ENCODE peak calls at places on chromosomes 3 and 15, in ten cellular contexts. I is GF-D8; O is ureter; N is caudate nucleus; E is stimulated activated CD4-positive, alpha-beta T cell treated with anti-CD3 and anti-CD28 coated beads, Interleukin-4, amount 100 ng/mL, for 4 hours; T is HCEC 1CT; W is CMK; S is AG20443; H is activated T-cell treated with anti-CD3 and anti-CD28 coated beads, Interleukin-2, amount 50 U/mL, for 72 hours; J is GM23248. X is an unnamed sample.
A peak's percentile ranks its signal among the peaks of the same experiment; 100 is the strongest.

GRCh38 chr3:149471991-149472390 is 2.5 kb upstream of the TM4SF4 start:
- DNase-seq in O (no peak), S (no peak), H (no peak), T (peak; percentile 54), N (no peak), E (no peak), W (no peak), J (peak; percentile 56), I (no peak), X (no peak)

GRCh38 chr3:135736740-135737139 is 228.8 kb upstream of the PPP2R3A start:
- DNase-seq in W (no peak), S (no peak), J (peak; percentile 29), I (no peak), N (no peak), H (peak; percentile 17), E (no peak), O (no peak), T (peak; percentile 17), X (no peak)

GRCh38 chr3:160784853-160785252 is 28.8 kb downstream of the PPM1L start:
- DNase-seq in J (no peak), H (no peak), T (no peak), O (no peak), W (no peak), I (no peak), N (no peak), S (no peak), E (no peak), X (no peak)

GRCh38 chr15:65535192-65535591 is 4.9 kb downstream of the HACD3 start:
- DNase-seq in J (peak; percentile 17), I (no peak), N (no peak), S (no peak), E (no peak), O (no peak), W (no peak), T (peak; percentile 20), H (no peak), X (no peak)

GRCh38 chr3:196688349-196688748 is 23.7 kb downstream of the CEP19 start:
- DNase-seq in E (no peak), S (peak; percentile 87), W (no peak), T (peak; percentile 76), H (no peak), I (peak; percentile 97), O (no peak), N (no peak), J (peak; percentile 96), X (peak; percentile 70)

GRCh38 chr3:145251311-145251710 is 909.7 kb downstream of the PLOD2 start:
- DNase-seq in T (no peak), N (no peak), I (no peak), W (no peak), S (no peak), E (no peak), O (no peak), J (no peak), H (no peak), X (no peak)

GRCh38 chr15:92343869-92344643 is 49.6 kb upstream of the ST8SIA2 start:
- DNase-seq in J (no peak), O (no peak), I (no peak), N (no peak), E (no peak), H (no peak), S (no peak), T (no peak), W (no peak), X (no peak)

GRCh38 chr15:46126581-46126980 is 491.8 kb downstream of the SQOR start:
- DNase-seq in T (no peak), S (no peak), J (peak; percentile 30), I (no peak), W (no peak), N (no peak), H (no peak), E (no peak), O (no peak), X (no peak)

GRCh38 chr3:23735575-23736326 is 70.0 kb upstream of the UBE2E1 start:
- DNase-seq in T (no peak), J (no peak), S (no peak), W (no peak), N (no peak), I (no peak), H (no peak), E (no peak), O (no peak), X (no peak)

GRCh38 chr15:70269991-70270751 is 172.5 kb upstream of the TLE3 start:
- DNase-seq in O (no peak), I (peak; percentile 26), H (no peak), T (no peak), J (no peak), N (no peak), E (no peak), W (no peak), S (no peak), X (no peak)

GRCh38 chr3:46466871-46467403 is 2.2 kb upstream of the LTF start:
- DNase-seq in H (no peak), N (no peak), J (no peak), I (no peak), W (no peak), S (no peak), T (no peak), O (no peak), E (no peak), X (no peak)

GRCh38 chr3:184593201-184593922 is 31.8 kb downstream of the EPHB3 start:
- DNase-seq in J (peak; percentile 23), H (no peak), T (peak; percentile 35), E (no peak), N (no peak), I (no peak), O (no peak), W (no peak), S (peak; percentile 62), X (no peak)

GRCh38 chr15:51105430-51106016 is 10.8 kb upstream of the TNFAIP8L3 start:
- DNase-seq in E (no peak), W (no peak), N (no peak), O (no peak), I (no peak), S (no peak), J (no peak), H (no peak), T (no peak), X (no peak)

GRCh38 chr3:194333981-194334320 is 17.2 kb downstream of the CPN2 start:
- DNase-seq in T (no peak), J (peak; percentile 92), H (no peak), S (no peak), W (no peak), N (no peak), O (no peak), E (no peak), I (no peak), X (no peak)

GRCh38 chr3:79139395-79140060 is 628.3 kb downstream of the ROBO1 start:
- DNase-seq in I (no peak), S (peak; percentile 11), N (no peak), W (no peak), T (peak; percentile 11), O (no peak), E (no peak), J (peak; percentile 78), H (no peak), X (no peak)

GRCh38 chr15:43552261-43552660 is 34.9 kb downstream of the MAP1A start:
- DNase-seq in N (no peak), S (no peak), J (no peak), I (no peak), O (no peak), T (no peak), H (no peak), W (no peak), E (no peak), X (no peak)

GRCh38 chr15:79661411-79661810 is 229.3 kb downstream of the MINAR1 start:
- DNase-seq in W (no peak), O (no peak), J (no peak), T (no peak), S (no peak), H (no peak), I (no peak), E (no peak), N (no peak), X (no peak)

GRCh38 chr15:52093539-52094502 is 18.8 kb downstream of the BCL2L10 start:
- DNase-seq in E (no peak), H (no peak), N (no peak), O (peak; percentile 59), J (peak; percentile 97), T (peak; percentile 95), I (no peak), W (no peak), S (peak; percentile 73), X (no peak)

GRCh38 chr15:89835190-89835564 is 20.5 kb upstream of the ANPEP start:
- DNase-seq in S (no peak), N (no peak), T (no peak), I (no peak), J (no peak), E (no peak), W (no peak), H (no peak), O (no peak), X (no peak)

GRCh38 chr3:101842935-101843330 is 6.4 kb upstream of the NFKBIZ start:
- DNase-seq in O (no peak), T (no peak), N (no peak), E (no peak), S (no peak), I (no peak), H (no peak), W (no peak), J (no peak), X (no peak)

GRCh38 chr15:68034071-68034470 is 20.0 kb upstream of the PIAS1 start:
- DNase-seq in W (no peak), H (no peak), I (no peak), E (no peak), S (no peak), J (no peak), O (no peak), T (no peak), N (no peak), X (no peak)

GRCh38 chr3:130539005-130539404 is 22.0 kb downstream of the COL6A6 start:
- DNase-seq in O (no peak), E (peak; percentile 17), S (peak; percentile 59), W (peak; percentile 17), N (no peak), T (no peak), J (peak; percentile 63), H (peak; percentile 28), I (no peak), X (no peak)

GRCh38 chr15:35519536-35520149 is 26.3 kb downstream of the DPH6 start:
- DNase-seq in T (peak; percentile 57), N (no peak), J (peak; percentile 71), O (no peak), H (no peak), W (peak; percentile 5), E (no peak), S (no peak), I (peak; percentile 3), X (no peak)

GRCh38 chr15:65875458-65875857 is 6.2 kb downstream of the RAB11A start:
- DNase-seq in N (no peak), E (no peak), S (no peak), T (no peak), J (no peak), W (no peak), O (no peak), H (no peak), I (no peak), X (no peak)